ENCODE peak calls at places on chromosomes 16 and 17, in eight cellular contexts. B is RWPE1, T is right cardiac atrium, V is dorsolateral prefrontal cortex, O is GM23248, A is neuronal stem cell, M is A549, J is SJSA1. S is an unnamed sample.

GRCh38 chr16:67035364-67035763 is 6.4 kb downstream of the CBFB start:
- DNase-seq in T (no peak), B (no peak), V (no peak), O (no peak), A (no peak), J (no peak), M (no peak), S (no peak)

GRCh38 chr17:80192268-80192667 is 22.4 kb downstream of the CARD14 start:
- DNase-seq in A (no peak), V (no peak), B (no peak), J (no peak), O (no peak), T (peak; percentile 67), M (no peak), S (no peak)

GRCh38 chr17:67606896-67607604 is 110.7 kb upstream of the NOL11 start:
- DNase-seq in M (no peak), O (no peak), A (no peak), V (no peak), J (no peak), T (peak; percentile 54), B (no peak), S (no peak)

GRCh38 chr16:710500-711075 is 4.3 kb upstream of the METRN start:
- DNase-seq in M (no peak), J (no peak), O (no peak), V (no peak), T (no peak), B (no peak), A (no peak), S (no peak)

GRCh38 chr17:14281530-14281929 is 19.4 kb upstream of the HS3ST3B1 start:
- DNase-seq in B (no peak), V (no peak), J (no peak), M (no peak), T (no peak), O (no peak), A (no peak), S (no peak)

GRCh38 chr17:42509916-42510315 is 26.1 kb upstream of the NAGLU start:
- DNase-seq in O (no peak), M (no peak), T (no peak), V (no peak), J (no peak), B (no peak), A (no peak), S (no peak)

GRCh38 chr16:22098538-22099255 is 6.4 kb downstream of the VWA3A start:
- DNase-seq in A (peak; percentile 36), T (no peak), J (peak; percentile 40), B (peak; percentile 75), O (peak; percentile 69), M (peak; percentile 80), V (no peak), S (no peak)

GRCh38 chr17:79997004-79997673 is 38.5 kb downstream of the TBC1D16 start:
- DNase-seq in B (no peak), A (no peak), O (no peak), T (peak; percentile 46), V (no peak), M (no peak), J (no peak), S (no peak)

GRCh38 chr16:56982695-56983094 is 6.7 kb upstream of the NLRC5 start:
- DNase-seq in O (no peak), A (no peak), M (no peak), B (no peak), V (no peak), J (no peak), T (no peak), S (no peak)

GRCh38 chr16:84050316-84050715 is 7.7 kb upstream of the SLC38A8 start:
- DNase-seq in O (no peak), J (no peak), M (no peak), T (peak; percentile 10), V (no peak), B (no peak), A (no peak), S (no peak)

GRCh38 chr17:48871551-48872351 is 20.8 kb upstream of the ATP5MC1 start:
- DNase-seq in J (no peak), O (no peak), A (no peak), V (no peak), B (no peak), T (peak; percentile 74), M (peak; percentile 85), S (no peak)

GRCh38 chr16:87464691-87465300 is 28.0 kb downstream of the ZCCHC14 start:
- DNase-seq in O (peak; percentile 98), T (peak; percentile 86), J (peak; percentile 86), M (no peak), B (peak; percentile 57), V (no peak), A (no peak), S (no peak)

GRCh38 chr16:87075319-87075860 is 241.8 kb downstream of the C16orf95 start:
- DNase-seq in J (no peak), O (no peak), V (no peak), B (no peak), A (no peak), T (no peak), M (no peak), S (no peak)

GRCh38 chr17:34241062-34241461 is 14.0 kb upstream of the CCL2 start:
- DNase-seq in O (no peak), V (no peak), T (peak; percentile 91), M (no peak), A (no peak), J (no peak), B (no peak), S (no peak)

GRCh38 chr16:26344976-26345375 is 653.2 kb downstream of the HS3ST4 start:
- DNase-seq in B (no peak), O (no peak), T (no peak), V (no peak), J (no peak), M (no peak), A (no peak), S (no peak)

GRCh38 chr17:47225436-47225858 is 16.3 kb downstream of the MYL4 start:
- DNase-seq in V (no peak), A (no peak), J (peak; percentile 80), O (peak; percentile 95), M (no peak), B (peak; percentile 53), T (peak; percentile 82), S (peak; percentile 20)

GRCh38 chr17:60165976-60166375 is 16.2 kb downstream of the CA4 start:
- DNase-seq in T (no peak), B (no peak), V (no peak), J (no peak), A (no peak), O (no peak), M (no peak), S (no peak)

DNA sequence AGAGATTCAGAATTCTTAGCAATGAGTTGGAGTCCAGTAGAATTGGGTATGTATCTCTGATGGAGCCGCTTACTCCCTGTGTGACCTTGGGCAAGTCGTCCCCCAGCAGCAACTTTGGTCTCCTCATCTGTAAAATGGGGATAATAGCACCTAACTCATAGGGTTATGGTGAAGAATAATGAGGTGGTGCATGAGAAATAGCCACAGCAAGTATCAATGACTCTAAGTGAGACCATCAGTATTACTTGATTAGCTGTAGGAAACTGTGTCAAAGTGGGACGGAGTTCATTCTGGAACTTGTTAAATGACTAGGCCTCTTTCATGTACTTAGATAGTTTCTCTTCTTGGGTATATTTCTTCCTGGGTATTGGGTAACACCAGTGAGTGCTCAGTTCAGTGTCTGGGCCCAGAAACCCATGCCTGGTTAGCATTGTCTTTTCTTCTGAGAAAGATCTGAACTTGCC is 6.4 kb downstream of the PRKCB start:
- DNase-seq in M (no peak), A (no peak), O (no peak), T (no peak), B (no peak), J (no peak), V (no peak), S (no peak)
- H3K27ac ChIP-seq in M (no peak overlapping the region), A (no peak overlapping the region), O (no peak overlapping the region), T (no peak overlapping the region), B (no peak overlapping the region), J (no peak overlapping the region), V (no peak overlapping the region), S (no peak overlapping the region)

DNA sequence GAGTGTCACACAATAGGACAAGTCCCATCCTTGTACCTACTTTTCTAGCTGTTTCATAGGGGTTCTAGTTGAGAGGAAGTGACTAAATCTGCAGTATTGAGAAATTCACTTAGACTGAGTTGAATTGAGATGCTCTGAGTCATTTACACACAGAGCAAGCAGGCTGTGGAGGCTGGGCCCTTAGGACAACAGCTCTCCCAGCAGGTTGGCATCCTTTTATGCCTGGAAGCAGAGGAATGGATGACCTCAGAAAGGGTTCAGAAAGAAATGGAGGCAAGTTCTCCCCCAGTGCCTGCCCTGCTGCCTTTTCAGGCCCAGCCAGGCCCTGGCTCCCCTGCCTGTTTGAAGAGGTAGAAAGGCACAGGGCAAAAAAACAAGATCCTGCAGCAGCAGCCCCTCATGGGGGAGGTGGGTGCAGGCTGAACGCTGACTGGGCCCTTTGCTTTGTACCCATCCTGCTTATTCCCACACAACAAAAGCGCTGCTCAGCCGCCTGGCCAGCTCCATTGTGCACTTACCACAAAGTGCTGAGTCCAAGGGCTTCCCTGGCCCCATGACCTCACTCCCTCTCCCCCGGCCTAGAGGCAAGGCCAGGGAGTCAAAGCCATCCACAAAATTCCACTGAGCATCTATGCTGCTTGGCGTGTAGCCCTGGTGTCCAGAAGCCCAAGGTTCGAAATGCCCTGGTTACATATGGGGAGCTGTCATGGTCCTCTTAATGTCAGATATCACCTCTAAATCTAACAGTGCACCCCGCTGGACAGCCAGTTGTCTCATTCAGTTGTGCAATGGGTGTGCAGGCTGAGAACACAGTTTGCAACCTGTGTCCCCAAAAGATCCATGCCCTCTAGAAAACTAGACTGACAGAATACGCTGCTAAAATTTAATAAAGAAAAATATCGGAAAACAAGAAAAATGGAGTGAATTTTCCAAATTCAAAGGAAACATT is 5.4 kb upstream of the CRYBA1 start:
- DNase-seq in O (peak; percentile 99), B (peak; percentile 92), M (peak; percentile 97), A (peak; percentile 63), V (peak; percentile 44), T (no peak), J (peak; percentile 78), S (peak; percentile 89)
- H3K27ac ChIP-seq in O (peak overlapping the region; percentile 68), B (peak overlapping the region; percentile 95), M (peak overlapping the region; percentile 93), A (peak overlapping the region; percentile 85), V (peak overlapping the region; percentile 91), T (no peak overlapping the region), J (peak overlapping the region; percentile 56), S (peak overlapping the region; percentile 92)

DNA sequence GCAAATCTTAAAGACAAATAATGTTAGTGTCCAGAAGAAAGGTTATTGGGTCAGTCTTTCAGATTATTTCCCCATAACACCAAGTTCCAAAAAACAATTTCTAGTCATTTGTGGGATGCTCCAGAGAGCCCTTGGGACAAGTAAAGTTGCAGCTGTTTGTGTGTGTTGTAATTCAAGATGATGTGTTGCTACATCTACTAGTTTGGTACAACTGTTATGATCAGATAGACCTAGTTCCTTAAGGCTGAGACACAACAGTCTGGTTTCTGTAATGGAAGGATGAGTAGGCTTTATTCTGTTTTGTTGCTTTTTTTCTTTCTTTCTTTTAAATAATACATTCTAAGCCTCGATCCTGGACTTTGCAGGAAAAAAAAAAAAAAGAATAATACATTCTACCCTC is 41.9 kb downstream of the PIGL start:
- DNase-seq in T (no peak), V (no peak), M (no peak), A (no peak), B (no peak), O (peak; percentile 29), J (no peak), S (no peak)
- H3K27ac ChIP-seq in T (no peak overlapping the region), V (no peak overlapping the region), M (no peak overlapping the region), A (no peak overlapping the region), B (no peak overlapping the region), O (no peak overlapping the region), J (no peak overlapping the region), S (no peak overlapping the region)

DNA sequence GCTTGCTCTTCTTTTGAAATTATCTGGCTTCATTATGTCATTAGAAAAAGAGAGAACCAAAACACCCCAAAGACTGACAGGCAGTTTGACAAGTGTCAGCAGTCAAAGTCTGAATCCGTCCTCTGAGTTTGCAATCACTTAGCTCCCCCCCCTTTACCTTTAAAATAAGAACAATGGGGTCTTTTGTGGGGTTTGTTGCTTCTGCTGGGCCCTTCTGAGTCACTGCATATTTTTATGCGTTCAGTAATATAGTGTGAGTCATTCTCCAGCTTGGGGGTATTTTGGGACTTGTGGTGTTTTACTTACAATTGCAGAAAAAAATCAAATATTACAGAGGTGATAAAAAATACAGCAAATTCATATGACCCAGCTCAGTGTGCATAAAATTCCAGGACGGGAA is 120.0 kb downstream of the CYLD start:
- DNase-seq in J (peak; percentile 84), V (no peak), T (no peak), A (no peak), O (peak; percentile 68), B (peak; percentile 86), M (peak; percentile 21), S (peak; percentile 33)
- H3K27ac ChIP-seq in J (peak overlapping the region; percentile 61), V (peak overlapping the region; percentile 89), T (no peak overlapping the region), A (no peak overlapping the region), O (no peak overlapping the region), B (no peak overlapping the region), M (no peak overlapping the region), S (no peak overlapping the region)